ENCODE peak calls at places on chromosomes 5 and 9, in five cellular contexts. Q is left ventricle myocardium inferior, E is astrocyte, R is colonic mucosa, Y is iPS DF 6.9. X is an unnamed sample.

GRCh38 chr5:136004436-136004835 is 24.4 kb upstream of the TGFBI start:
- DNase-seq in Q (no peak), E (peak; percentile 80), Y (no peak), R (no peak), X (no peak)

GRCh38 chr5:177025139-177025538 is 2.6 kb downstream of the ZNF346 start:
- DNase-seq in Y (no peak), R (no peak), E (no peak), Q (no peak), X (no peak)

GRCh38 chr9:133964463-133964862 is 27.7 kb downstream of the VAV2 start:
- DNase-seq in Y (no peak), E (no peak), R (no peak), Q (no peak), X (no peak)

GRCh38 chr9:6984941-6985578 is 227.3 kb downstream of the KDM4C start:
- DNase-seq in Y (peak; percentile 33), R (no peak), Q (no peak), E (peak; percentile 41), X (no peak)

GRCh38 chr9:81108391-81108790 is 581.0 kb downstream of the TLE1 start:
- DNase-seq in Y (no peak), Q (no peak), E (peak; percentile 34), R (no peak), X (no peak)

GRCh38 chr5:91118802-91119201 is 264.3 kb downstream of the ARRDC3 start:
- DNase-seq in Q (no peak), R (no peak), Y (no peak), E (no peak), X (no peak)

GRCh38 chr9:16025627-16026026 is 472.8 kb downstream of the CCDC171 start:
- DNase-seq in R (no peak), Y (no peak), E (no peak), Q (no peak), X (no peak)

GRCh38 chr5:138305797-138306196 is 25.8 kb downstream of the CDC25C start:
- DNase-seq in R (no peak), Y (no peak), E (no peak), Q (peak; percentile 79), X (peak; percentile 72)

GRCh38 chr9:14307989-14308750 is 5.8 kb downstream of the NFIB start:
- DNase-seq in Y (no peak), Q (no peak), E (peak; percentile 70), R (no peak), X (no peak)

GRCh38 chr5:147567917-147568598 is 58.2 kb upstream of the DPYSL3 start:
- DNase-seq in R (no peak), E (peak; percentile 98), Q (no peak), Y (peak; percentile 88), X (no peak)

GRCh38 chr9:22595805-22596204 is 149.2 kb downstream of the DMRTA1 start:
- DNase-seq in R (no peak), Y (no peak), E (no peak), Q (no peak), X (no peak)

GRCh38 chr5:10632110-10632903 is 68.4 kb downstream of the ANKRD33B start:
- DNase-seq in Q (no peak), Y (no peak), R (no peak), E (peak; percentile 39), X (no peak)

GRCh38 chr5:149099920-149100319 is 37.1 kb upstream of the SH3TC2 start:
- DNase-seq in Q (no peak), E (no peak), R (no peak), Y (no peak), X (no peak)

GRCh38 chr5:52853573-52854163 is 66.0 kb downstream of the ITGA1 start:
- DNase-seq in Y (no peak), R (no peak), E (no peak), Q (no peak), X (no peak)

GRCh38 chr9:12774861-12775367 is at the start of gene LURAP1L:
- DNase-seq in E (peak; percentile 75), Y (no peak), R (peak; percentile 77), Q (peak; percentile 20), X (no peak)

GRCh38 chr5:74122979-74123575 is 497.1 kb downstream of the ARHGEF28 start:
- DNase-seq in Q (no peak), R (no peak), E (peak; percentile 10), Y (no peak), X (no peak)

GRCh38 chr5:1673042-1673674 is 126.5 kb downstream of the MRPL36 start:
- DNase-seq in Q (no peak), E (no peak), R (no peak), Y (no peak), X (no peak)

GRCh38 chr9:12702160-12702758 is 9.1 kb downstream of the TYRP1 start:
- DNase-seq in Y (peak; percentile 39), Q (no peak), E (peak; percentile 68), R (peak; percentile 50), X (peak; percentile 46)

GRCh38 chr9:84140535-84141101 is 160.0 kb downstream of the RMI1 start:
- DNase-seq in Y (no peak), E (peak; percentile 8), Q (no peak), R (peak; percentile 80), X (peak; percentile 54)

GRCh38 chr9:4222357-4222756 is 77.5 kb downstream of the GLIS3 start:
- DNase-seq in Y (no peak), Q (no peak), E (no peak), R (no peak), X (no peak)

GRCh38 chr9:100437860-100438805 is 11.2 kb downstream of the MSANTD3 start:
- DNase-seq in Q (peak; percentile 43), Y (peak; percentile 41), R (peak; percentile 84), E (peak; percentile 51), X (peak; percentile 60)

GRCh38 chr5:36300927-36301540 is 668 bp downstream of the RANBP3L start:
- DNase-seq in E (peak; percentile 17), Q (no peak), R (no peak), Y (no peak), X (no peak)
- H3K4me3 ChIP-seq in E (no peak overlapping the region), Q (peak overlapping the region; percentile 53), R (no peak overlapping the region), Y (no peak overlapping the region), X (peak overlapping the region; percentile 44)

GRCh38 chr9:86747711-86748110 is 199.6 kb downstream of the GAS1 start:
- DNase-seq in Y (no peak), E (no peak), Q (no peak), R (no peak), X (no peak)
- H3K4me1 ChIP-seq in Y (no peaks in the 10 kb centered on the region), E (no peaks in the 10 kb centered on the region), Q (peaks cover 10% of the 10 kb centered on the region), R (no peaks in the 10 kb centered on the region), X (no peaks in the 10 kb centered on the region)

GRCh38 chr9:114856942-114857315 is 51.1 kb upstream of the TNFSF15 start:
- DNase-seq in E (peak; percentile 79), Y (no peak), R (no peak), Q (no peak), X (no peak)

GRCh38 chr9:114860187-114860586 is 54.3 kb upstream of the TNFSF15 start:
- DNase-seq in R (no peak), E (no peak), Y (no peak), Q (no peak), X (no peak)

GRCh38 chr9:114864471-114864870 is 58.6 kb upstream of the TNFSF15 start:
- DNase-seq in Q (no peak), E (no peak), R (no peak), Y (no peak), X (no peak)

GRCh38 chr9:114861273-114861672 is 55.4 kb upstream of the TNFSF15 start:
- DNase-seq in R (no peak), E (no peak), Y (no peak), Q (no peak), X (no peak)

DNA sequence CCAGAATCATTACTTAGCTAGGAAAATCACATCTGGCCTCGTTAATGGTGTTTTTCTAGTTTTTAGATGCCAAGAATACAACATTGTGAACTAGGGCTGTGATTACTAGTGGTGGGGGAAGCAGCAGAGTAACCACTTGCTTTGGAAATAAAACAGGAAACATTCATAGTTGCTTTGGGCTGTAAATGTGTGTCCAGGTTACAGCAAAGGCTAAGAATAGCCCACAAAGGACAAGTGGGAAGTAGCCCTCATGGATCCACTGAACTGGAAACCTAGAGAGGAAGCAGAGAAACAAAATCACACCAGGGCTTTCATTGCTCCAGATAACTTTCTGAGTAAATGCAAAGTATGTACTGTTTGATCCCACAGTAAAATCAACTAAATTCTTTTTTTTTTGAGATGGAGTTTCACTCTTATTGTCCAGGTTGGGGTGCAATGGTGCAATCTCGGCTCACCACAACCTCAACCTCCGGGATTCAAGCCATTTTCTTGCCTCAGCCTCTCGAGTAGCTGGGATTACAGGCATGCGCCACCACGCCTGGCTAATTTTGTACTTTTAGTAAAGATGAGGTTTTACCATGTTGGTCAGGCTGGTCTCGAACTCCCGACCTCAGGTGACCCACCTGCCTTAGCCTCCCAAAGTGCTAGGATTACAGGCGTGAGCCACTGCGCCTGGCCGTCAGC is 56.2 kb upstream of the TNFSF15 start:
- DNase-seq in R (no peak), Y (no peak), E (peak; percentile 20), Q (no peak), X (no peak)
- H3K4me3 ChIP-seq in R (no peak overlapping the region), Y (no peak overlapping the region), E (no peak overlapping the region), Q (no peak overlapping the region), X (no peak overlapping the region)

GRCh38 chr9:36325081-36325828 is 67.0 kb upstream of the GNE start:
- DNase-seq in E (no peak), Q (peak; percentile 24), R (no peak), Y (no peak), X (peak; percentile 58)

GRCh38 chr9:36319806-36320205 is 61.6 kb upstream of the GNE start:
- DNase-seq in Q (no peak), R (peak; percentile 74), Y (no peak), E (no peak), X (no peak)

GRCh38 chr9:36320457-36320856 is 62.2 kb upstream of the GNE start:
- DNase-seq in E (no peak), R (no peak), Y (no peak), Q (no peak), X (no peak)

GRCh38 chr9:36323926-36324325 is 65.7 kb upstream of the GNE start:
- DNase-seq in Y (no peak), Q (no peak), R (no peak), E (no peak), X (no peak)

DNA sequence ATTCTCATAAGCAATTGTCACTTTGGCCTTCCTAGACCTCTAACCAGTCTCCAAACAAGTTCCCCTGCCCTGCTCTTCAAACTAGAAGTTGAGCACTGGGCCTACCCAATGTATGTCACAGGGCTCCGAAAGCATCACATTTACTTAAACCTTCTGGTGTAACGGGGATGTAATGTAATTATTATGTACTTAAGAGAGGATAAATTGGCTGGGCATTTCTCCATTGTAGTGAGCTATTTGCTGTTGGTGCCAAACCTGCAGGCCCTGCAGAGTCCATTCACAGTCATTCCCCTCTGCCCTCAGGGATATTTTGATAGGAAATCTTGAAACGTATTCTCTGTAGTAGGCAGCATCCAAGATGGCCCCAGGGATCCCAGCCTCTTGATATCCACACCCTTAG is 64.2 kb upstream of the GNE start:
- DNase-seq in Q (no peak), E (no peak), Y (no peak), R (no peak), X (no peak)
- H3K4me1 ChIP-seq in Q (peaks cover 1% of the 10 kb centered on the region), E (no peaks in the 10 kb centered on the region), Y (peaks cover 2% of the 10 kb centered on the region), R (peaks cover 1% of the 10 kb centered on the region), X (no peaks in the 10 kb centered on the region)

X was measured in psoas muscle.